ENCODE peak calls at places on chromosomes 2 and 18, in four cellular contexts. One of them, this sample, is unnamed. For H3K4me1 and H3K9me3, the result is how much of the 10 kb centered on the place peaks cover.

GRCh38 chr2:15579641-15580040 is 12.0 kb upstream of the DDX1 start:
- DNase-seq in tibial nerve: no peak
- DNase-seq in tibial artery: no peak
- DNase-seq in astrocyte: peak
- DNase-seq in this sample: no peak

GRCh38 chr2:108878276-108878675 is 91.7 kb downstream of the CCDC138 start:
- DNase-seq in tibial nerve: no peak
- DNase-seq in tibial artery: no peak
- DNase-seq in astrocyte: no peak
- DNase-seq in this sample: no peak

GRCh38 chr2:23720705-23721453 is 206.0 kb downstream of the ATAD2B start:
- DNase-seq in tibial nerve: no peak
- DNase-seq in tibial artery: no peak
- DNase-seq in astrocyte: no peak
- DNase-seq in this sample: no peak

GRCh38 chr2:8679827-8680731 is 1.8 kb upstream of the ID2 start:
- DNase-seq in tibial nerve: peak
- DNase-seq in tibial artery: peak
- DNase-seq in astrocyte: peak
- DNase-seq in this sample: no peak

GRCh38 chr2:169507698-169508097 is 1.8 kb upstream of the KLHL41 start:
- DNase-seq in tibial nerve: no peak
- DNase-seq in tibial artery: no peak
- DNase-seq in astrocyte: peak
- DNase-seq in this sample: peak

GRCh38 chr2:234406085-234406484 is 90.8 kb downstream of the ARL4C start:
- DNase-seq in tibial nerve: no peak
- DNase-seq in tibial artery: no peak
- DNase-seq in astrocyte: no peak
- DNase-seq in this sample: no peak

GRCh38 chr2:159052157-159052561 is 83.7 kb downstream of the TANC1 start:
- DNase-seq in tibial nerve: no peak
- DNase-seq in tibial artery: no peak
- DNase-seq in astrocyte: no peak
- DNase-seq in this sample: no peak

GRCh38 chr2:218999881-219000568 is 6.8 kb upstream of the CRYBA2 start:
- DNase-seq in tibial nerve: no peak
- DNase-seq in tibial artery: no peak
- DNase-seq in astrocyte: no peak
- DNase-seq in this sample: no peak

GRCh38 chr2:43220229-43220981 is 6.0 kb downstream of the ZFP36L2 start:
- DNase-seq in tibial nerve: peak
- DNase-seq in tibial artery: no peak
- DNase-seq in astrocyte: peak
- DNase-seq in this sample: no peak

GRCh38 chr2:160381425-160381951 is 112.1 kb downstream of the RBMS1 start:
- DNase-seq in tibial nerve: no peak
- DNase-seq in tibial artery: no peak
- DNase-seq in astrocyte: peak
- DNase-seq in this sample: no peak

GRCh38 chr2:164114937-164115336 is 379.1 kb upstream of the FIGN start:
- DNase-seq in tibial nerve: no peak
- DNase-seq in tibial artery: no peak
- DNase-seq in astrocyte: no peak
- DNase-seq in this sample: no peak

GRCh38 chr2:12617366-12617765 is 99.4 kb upstream of the TRIB2 start:
- DNase-seq in tibial nerve: no peak
- DNase-seq in tibial artery: no peak
- DNase-seq in astrocyte: no peak
- DNase-seq in this sample: no peak

GRCh38 chr2:205471776-205472175 is 210.5 kb upstream of the NRP2 start:
- DNase-seq in tibial nerve: no peak
- DNase-seq in tibial artery: no peak
- DNase-seq in astrocyte: no peak
- DNase-seq in this sample: no peak

GRCh38 chr2:96153291-96153713 is 8.1 kb upstream of the DUSP2 start:
- DNase-seq in tibial nerve: no peak
- DNase-seq in tibial artery: no peak
- DNase-seq in astrocyte: no peak
- DNase-seq in this sample: no peak

GRCh38 chr2:207807516-207807915 is 37.8 kb upstream of the FZD5 start:
- DNase-seq in tibial nerve: no peak
- DNase-seq in tibial artery: no peak
- DNase-seq in astrocyte: no peak
- DNase-seq in this sample: no peak

GRCh38 chr2:71453404-71454220 is at the start of gene DYSF:
- DNase-seq in tibial nerve: no peak
- DNase-seq in tibial artery: peak
- DNase-seq in astrocyte: peak
- DNase-seq in this sample: no peak

GRCh38 chr18:52341617-52342381 is 1.8 kb downstream of the DCC start:
- DNase-seq in tibial nerve: no peak
- DNase-seq in tibial artery: no peak
- DNase-seq in astrocyte: no peak
- DNase-seq in this sample: no peak

GRCh38 chr18:65749881-65750280 is 931 bp upstream of the CDH7 start:
- DNase-seq in tibial nerve: no peak
- DNase-seq in tibial artery: no peak
- DNase-seq in astrocyte: no peak
- DNase-seq in this sample: no peak

GRCh38 chr2:113184531-113185230 is 10.9 kb downstream of the PSD4 start:
- DNase-seq in tibial nerve: no peak
- DNase-seq in tibial artery: no peak
- DNase-seq in astrocyte: no peak
- DNase-seq in this sample: no peak

GRCh38 chr18:79930020-79930642 is 21.3 kb downstream of the SLC66A2 start:
- DNase-seq in tibial nerve: no peak
- DNase-seq in tibial artery: no peak
- DNase-seq in astrocyte: no peak
- DNase-seq in this sample: no peak

GRCh38 chr2:20457027-20457426 is 10.2 kb downstream of the RHOB start:
- DNase-seq in tibial nerve: no peak
- DNase-seq in tibial artery: peak
- DNase-seq in astrocyte: peak
- DNase-seq in this sample: peak

GRCh38 chr2:189709761-189710160 is 35.3 kb downstream of the ANKAR start:
- DNase-seq in tibial nerve: no peak
- DNase-seq in tibial artery: no peak
- DNase-seq in astrocyte: no peak
- DNase-seq in this sample: no peak

GRCh38 chr2:27551514-27551913 is 31.3 kb upstream of the ZNF512 start:
- DNase-seq in tibial nerve: no peak
- DNase-seq in tibial artery: no peak
- DNase-seq in astrocyte: no peak
- DNase-seq in this sample: no peak

GRCh38 chr2:200469708-200470600 is 39.9 kb downstream of the KCTD18 start:
- DNase-seq in tibial nerve: no peak
- DNase-seq in tibial artery: no peak
- DNase-seq in astrocyte: peak
- DNase-seq in this sample: no peak

GRCh38 chr2:54176577-54176976 is 61.2 kb downstream of the ACYP2 start:
- DNase-seq in tibial nerve: peak
- DNase-seq in tibial artery: peak
- DNase-seq in astrocyte: peak
- DNase-seq in this sample: peak

GRCh38 chr2:17772532-17772931 is 18.6 kb downstream of the GEN1 start:
- DNase-seq in tibial nerve: no peak
- DNase-seq in tibial artery: no peak
- DNase-seq in astrocyte: no peak
- DNase-seq in this sample: no peak

GRCh38 chr18:713135-713490 is 683 bp upstream of the ENOSF1 start:
- DNase-seq in tibial nerve: no peak
- DNase-seq in tibial artery: no peak
- DNase-seq in astrocyte: no peak
- DNase-seq in this sample: no peak

GRCh38 chr2:240517342-240517741 is 40.4 kb downstream of the ANKMY1 start:
- DNase-seq in tibial nerve: no peak
- DNase-seq in tibial artery: no peak
- DNase-seq in astrocyte: no peak
- DNase-seq in this sample: no peak

GRCh38 chr2:85253890-85254289 is 73.9 kb downstream of the TGOLN2 start:
- DNase-seq in tibial nerve: no peak
- DNase-seq in tibial artery: no peak
- DNase-seq in astrocyte: no peak
- DNase-seq in this sample: no peak

GRCh38 chr2:85255456-85255812 is 72.4 kb downstream of the TGOLN2 start:
- DNase-seq in tibial nerve: no peak
- DNase-seq in tibial artery: no peak
- DNase-seq in astrocyte: no peak
- DNase-seq in this sample: no peak

GRCh38 chr2:85257359-85258193 is 70.2 kb downstream of the TGOLN2 start:
- DNase-seq in tibial nerve: no peak
- DNase-seq in tibial artery: no peak
- DNase-seq in astrocyte: no peak
- DNase-seq in this sample: no peak

GRCh38 chr2:85255813-85256581 is 71.8 kb downstream of the TGOLN2 start:
- DNase-seq in tibial nerve: no peak
- DNase-seq in tibial artery: no peak
- DNase-seq in astrocyte: peak
- DNase-seq in this sample: peak

GRCh38 chr2:85254540-85255261 is 73.1 kb downstream of the TGOLN2 start:
- DNase-seq in tibial nerve: no peak
- DNase-seq in tibial artery: no peak
- DNase-seq in astrocyte: no peak
- DNase-seq in this sample: no peak
- H3K4me1 ChIP-seq in tibial nerve: half or more
- H3K4me1 ChIP-seq in tibial artery: half or more
- H3K4me1 ChIP-seq in astrocyte: under half
- H3K4me1 ChIP-seq in this sample: under half

GRCh38 chr2:105574796-105575344 is 169.8 kb upstream of the NCK2 start:
- DNase-seq in tibial nerve: no peak
- DNase-seq in tibial artery: no peak
- DNase-seq in astrocyte: no peak
- DNase-seq in this sample: no peak

GRCh38 chr2:105577762-105578161 is 166.9 kb upstream of the NCK2 start:
- DNase-seq in tibial nerve: no peak
- DNase-seq in tibial artery: no peak
- DNase-seq in astrocyte: no peak
- DNase-seq in this sample: no peak

GRCh38 chr2:105575626-105576025 is 169.1 kb upstream of the NCK2 start:
- DNase-seq in tibial nerve: no peak
- DNase-seq in tibial artery: no peak
- DNase-seq in astrocyte: no peak
- DNase-seq in this sample: no peak

GRCh38 chr2:105576440-105577241 is 168.1 kb upstream of the NCK2 start:
- DNase-seq in tibial nerve: no peak
- DNase-seq in tibial artery: no peak
- DNase-seq in astrocyte: peak
- DNase-seq in this sample: peak

DNA sequence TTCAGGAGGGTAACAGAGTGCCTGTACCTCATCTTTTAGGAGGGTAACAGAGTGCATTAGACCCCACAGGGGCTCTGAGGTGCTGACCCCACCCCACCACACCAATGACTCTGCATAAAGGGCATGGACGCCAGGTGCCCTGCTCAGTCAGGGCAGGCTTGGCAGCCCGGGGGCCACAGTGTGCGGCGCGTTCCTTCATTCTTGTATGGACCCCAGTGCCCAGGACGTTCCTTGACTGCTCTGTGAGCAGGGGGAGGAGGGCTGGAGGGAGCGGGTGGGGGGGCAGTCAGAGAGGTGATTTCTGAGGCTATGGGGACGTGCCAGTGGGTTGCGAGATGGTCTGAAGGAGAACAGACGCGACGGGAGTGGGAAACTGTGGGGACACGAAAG is 168.7 kb upstream of the NCK2 start:
- DNase-seq in tibial nerve: no peak
- DNase-seq in tibial artery: no peak
- DNase-seq in astrocyte: no peak
- DNase-seq in this sample: no peak
- H3K4me3 ChIP-seq in tibial nerve: no peak
- H3K4me3 ChIP-seq in tibial artery: no peak
- H3K4me3 ChIP-seq in astrocyte: no peak
- H3K4me3 ChIP-seq in this sample: no peak

GRCh38 chr2:82481207-82481606 is 1977.9 kb downstream of the SUCLG1 start:
- DNase-seq in tibial nerve: no peak
- DNase-seq in tibial artery: no peak
- DNase-seq in astrocyte: no peak
- DNase-seq in this sample: no peak
- H3K9me3 ChIP-seq in tibial nerve: under half
- H3K9me3 ChIP-seq in tibial artery: under half
- H3K9me3 ChIP-seq in astrocyte: under half
- H3K9me3 ChIP-seq in this sample: under half

DNA sequence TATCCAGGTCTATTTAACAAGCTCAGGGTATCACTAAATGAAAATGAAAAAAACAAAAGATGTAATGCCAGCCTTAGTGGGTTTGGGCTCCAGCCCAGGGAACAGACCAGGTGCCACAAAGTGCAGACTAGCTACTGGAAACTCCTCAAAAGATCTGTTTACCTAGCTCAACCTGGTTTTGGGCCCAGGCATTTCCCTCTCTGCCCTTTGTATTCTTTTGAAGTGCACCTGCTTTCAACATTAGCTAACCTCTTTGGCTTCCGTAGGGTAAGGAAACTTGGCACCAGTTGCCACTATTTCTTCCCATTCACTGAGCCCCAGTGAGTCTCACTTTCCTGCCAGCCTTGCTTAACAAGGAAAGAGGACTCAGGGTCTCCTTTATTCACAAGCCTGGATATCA is 123.6 kb upstream of the CDCA7 start:
- DNase-seq in tibial nerve: no peak
- DNase-seq in tibial artery: no peak
- DNase-seq in astrocyte: no peak
- DNase-seq in this sample: no peak
- H3K4me1 ChIP-seq in tibial nerve: under half
- H3K4me1 ChIP-seq in tibial artery: under half
- H3K4me1 ChIP-seq in astrocyte: under half
- H3K4me1 ChIP-seq in this sample: under half

DNA sequence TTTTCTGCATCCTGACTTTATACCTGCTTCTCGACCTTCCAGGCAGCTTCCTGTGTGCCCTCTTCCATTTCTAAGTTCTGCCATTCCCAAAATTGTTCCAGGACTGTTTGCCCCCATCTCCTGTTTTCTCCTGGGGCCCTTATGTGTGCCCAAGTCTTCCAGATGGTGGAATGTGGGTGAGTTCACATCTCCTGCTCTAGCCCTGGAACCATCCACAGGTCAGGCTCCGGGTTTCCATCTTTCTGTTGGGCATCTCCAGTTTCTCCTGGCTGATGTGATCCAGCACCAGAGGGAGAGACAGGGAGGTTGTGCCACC is 25.8 kb downstream of the TOGARAM2 start:
- DNase-seq in tibial nerve: no peak
- DNase-seq in tibial artery: no peak
- DNase-seq in astrocyte: no peak
- DNase-seq in this sample: no peak
- H3K4me3 ChIP-seq in tibial nerve: no peak
- H3K4me3 ChIP-seq in tibial artery: no peak
- H3K4me3 ChIP-seq in astrocyte: no peak
- H3K4me3 ChIP-seq in this sample: no peak

DNA sequence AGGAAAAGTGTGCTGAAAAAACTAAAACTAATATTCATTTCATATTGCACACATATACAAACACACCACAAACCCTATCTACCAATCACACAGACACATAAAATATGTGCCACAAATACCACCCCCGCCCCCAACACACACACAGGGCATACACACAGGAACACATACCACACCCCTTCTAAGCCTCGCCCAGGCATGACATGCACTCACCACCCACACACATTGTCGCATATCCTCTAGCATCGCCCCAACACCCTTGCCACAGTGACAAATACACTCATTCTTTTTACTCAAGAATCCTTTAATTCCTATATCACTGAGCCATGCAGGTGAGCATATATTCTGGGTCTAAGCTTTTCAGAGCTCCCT is 24.6 kb upstream of the LCLAT1 start:
- DNase-seq in tibial nerve: no peak
- DNase-seq in tibial artery: peak
- DNase-seq in astrocyte: no peak
- DNase-seq in this sample: peak
- H3K9me3 ChIP-seq in tibial nerve: under half
- H3K9me3 ChIP-seq in tibial artery: under half
- H3K9me3 ChIP-seq in astrocyte: under half
- H3K9me3 ChIP-seq in this sample: under half